ENCODE peak calls at places on chromosomes 13 and 19, in four cellular contexts. Z is HepG2, C is K562, L is HCT116. Y is an unnamed sample.

GRCh38 chr13:103386341-103386740 is 320.1 kb upstream of the SLC10A2 start:
- DNase-seq in L (no peak), C (no peak), Z (no peak), Y (no peak)

GRCh38 chr19:43506629-43507028 is 2.1 kb upstream of the PHLDB3 start:
- DNase-seq in C (no peak), L (no peak), Z (no peak), Y (no peak)

GRCh38 chr13:110525328-110526319 is 35.9 kb downstream of the RAB20 start:
- DNase-seq in Z (no peak), C (no peak), L (no peak), Y (no peak)

GRCh38 chr13:41596190-41596589 is 138.8 kb downstream of the RGCC start:
- DNase-seq in Z (no peak), L (no peak), C (no peak), Y (no peak)

GRCh38 chr19:47633996-47634395 is 25.1 kb downstream of the BICRA start:
- DNase-seq in C (no peak), Z (no peak), L (no peak), Y (no peak)

GRCh38 chr13:106103779-106104178 is 431.7 kb downstream of the EFNB2 start:
- DNase-seq in L (peak; percentile 34), Z (no peak), C (no peak), Y (no peak)

GRCh38 chr13:34344761-34345600 is 527.0 kb downstream of the RFC3 start:
- DNase-seq in C (no peak), Z (no peak), L (no peak), Y (no peak)

GRCh38 chr19:50537306-50537685 is 23.6 kb upstream of the ASPDH start:
- DNase-seq in L (no peak), Z (no peak), C (no peak), Y (no peak)

GRCh38 chr19:33953592-33953991 is 156.9 kb downstream of the KCTD15 start:
- DNase-seq in Z (no peak), L (no peak), C (no peak), Y (no peak)

GRCh38 chr13:80664930-80665329 is 324.0 kb upstream of the SPRY2 start:
- DNase-seq in Z (no peak), C (no peak), L (no peak), Y (no peak)

GRCh38 chr19:29107831-29108230 is 105.1 kb downstream of the UQCRFS1 start:
- DNase-seq in C (no peak), L (no peak), Z (no peak), Y (no peak)

GRCh38 chr19:35879770-35880317 is 11.5 kb downstream of the APLP1 start:
- DNase-seq in Z (peak; percentile 73), L (peak; percentile 75), C (peak; percentile 94), Y (peak; percentile 50)

GRCh38 chr13:107373551-107373950 is 805.6 kb upstream of the ARGLU1 start:
- DNase-seq in C (no peak), Z (no peak), L (no peak), Y (no peak)

GRCh38 chr19:5893907-5894703 is 9.5 kb downstream of the NDUFA11 start:
- DNase-seq in Z (no peak), C (peak; percentile 59), L (no peak), Y (no peak)

GRCh38 chr13:61927648-61928047 is 512.0 kb upstream of the PCDH20 start:
- DNase-seq in L (no peak), Z (no peak), C (no peak), Y (no peak)

GRCh38 chr13:102286326-102286725 is 115.5 kb downstream of the FGF14 start:
- DNase-seq in L (no peak), C (no peak), Z (peak; percentile 53), Y (no peak)

GRCh38 chr19:51688665-51689571 is 4.2 kb upstream of the SPACA6 start:
- DNase-seq in L (peak; percentile 73), Z (peak; percentile 61), C (peak; percentile 79), Y (no peak)

GRCh38 chr19:47848871-47849473 is 10.1 kb upstream of the TPRX2 start:
- DNase-seq in Z (peak; percentile 15), C (peak; percentile 71), L (peak; percentile 57), Y (no peak)

GRCh38 chr19:50333737-50334617 is 4.8 kb upstream of the KCNC3 start:
- DNase-seq in Z (no peak), L (no peak), C (peak; percentile 99), Y (no peak)

GRCh38 chr19:6724631-6725185 is 4.3 kb upstream of the C3 start:
- DNase-seq in C (no peak), Z (no peak), L (no peak), Y (no peak)

GRCh38 chr19:57058871-57059270 is 60.9 kb upstream of the USP29 start:
- DNase-seq in Z (no peak), L (no peak), C (no peak), Y (no peak)

GRCh38 chr19:44722131-44723121 is 23.5 kb downstream of the CEACAM16 start:
- DNase-seq in Z (no peak), L (no peak), C (no peak), Y (no peak)

GRCh38 chr19:15885167-15885566 is 12.7 kb downstream of the CYP4F2 start:
- DNase-seq in Z (no peak), L (no peak), C (no peak), Y (no peak)

GRCh38 chr19:49114630-49115363 is 627 bp downstream of the LIN7B start:
- DNase-seq in C (peak; percentile 50), L (no peak), Z (peak; percentile 46), Y (no peak)

GRCh38 chr13:79423801-79424642 is 18.0 kb upstream of the RBM26 start:
- DNase-seq in L (peak; percentile 28), Z (peak; percentile 29), C (peak; percentile 11), Y (no peak)

GRCh38 chr13:94272038-94272437 is 207.4 kb downstream of the DCT start:
- DNase-seq in C (no peak), Z (no peak), L (no peak), Y (no peak)

GRCh38 chr19:16386619-16387240 is 62.1 kb downstream of the KLF2 start:
- DNase-seq in Z (peak; percentile 32), L (peak; percentile 27), C (peak; percentile 66), Y (peak; percentile 27)

GRCh38 chr13:66914155-66914554 is 316.0 kb downstream of the PCDH9 start:
- DNase-seq in Z (no peak), C (no peak), L (no peak), Y (no peak)

GRCh38 chr19:13597625-13598024 is 91.3 kb upstream of the CACNA1A start:
- DNase-seq in Z (peak; percentile 35), C (peak; percentile 72), L (peak; percentile 57), Y (peak; percentile 27)

GRCh38 chr13:61695147-61695546 is 279.5 kb upstream of the PCDH20 start:
- DNase-seq in L (peak; percentile 4), Z (no peak), C (no peak), Y (no peak)

GRCh38 chr13:19153782-19154450 is 27.7 kb downstream of the TUBA3C start:
- DNase-seq in Z (peak; percentile 7), C (peak; percentile 56), L (no peak), Y (no peak)

GRCh38 chr19:12938536-12939291 is at the start of gene CALR:
- DNase-seq in C (peak; percentile 55), L (no peak), Z (no peak), Y (no peak)

GRCh38 chr13:27680465-27680864 is 58.8 kb downstream of the POLR1D start:
- DNase-seq in C (no peak), L (no peak), Z (no peak), Y (no peak)

GRCh38 chr13:112842931-112843391 is 126.1 kb upstream of the MCF2L start:
- DNase-seq in Z (no peak), C (no peak), L (no peak), Y (no peak)

GRCh38 chr13:45742985-45743384 is 40.9 kb downstream of the CBY2 start:
- DNase-seq in L (no peak), Z (no peak), C (no peak), Y (no peak)

DNA sequence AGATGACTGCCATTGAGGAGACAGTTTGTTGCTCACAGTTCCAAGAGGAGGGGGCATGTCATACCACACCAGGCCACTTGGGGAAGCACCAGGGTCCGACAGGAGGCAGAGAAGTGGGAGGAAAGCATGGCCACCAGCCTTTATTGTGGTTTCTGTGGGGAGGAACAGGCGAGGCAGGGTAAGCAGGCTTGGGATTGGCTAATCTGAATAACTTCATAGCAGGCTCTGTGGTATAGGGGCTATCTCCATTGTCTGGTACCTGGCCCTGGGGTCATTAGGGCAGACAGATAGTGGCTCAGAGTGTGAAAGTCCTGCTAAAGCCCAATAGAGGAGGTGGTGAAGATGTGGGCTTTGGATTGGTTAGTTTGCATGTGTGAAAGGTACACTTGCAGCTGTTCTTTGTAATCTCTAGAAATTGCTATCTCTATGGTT is 35.5 kb downstream of the CBY2 start:
- DNase-seq in L (peak; percentile 16), C (peak; percentile 44), Z (no peak), Y (no peak)
- TF ChIP-seq TCF7L2 in L (peak; percentile 44), C (no peak), Z (no peak), Y (no peak)

DNA sequence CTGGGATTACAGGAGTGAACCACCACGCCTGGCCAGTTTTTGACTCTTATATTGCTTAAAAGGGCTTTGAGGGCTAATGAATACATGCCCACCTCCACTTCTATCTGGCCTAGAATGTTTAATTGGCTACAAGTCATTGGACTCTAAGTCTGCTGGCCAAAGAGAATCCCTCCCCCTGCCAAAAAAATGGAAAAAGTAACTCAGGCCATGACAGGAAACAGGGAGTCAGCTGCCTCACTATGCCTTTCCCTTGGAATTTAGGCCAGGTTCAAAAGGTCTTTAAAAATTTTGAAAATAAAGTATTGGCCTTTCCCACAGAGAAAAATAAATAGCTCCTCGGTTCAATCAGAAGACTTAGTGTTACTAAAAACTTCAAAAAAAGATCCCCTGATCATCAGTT is 34.9 kb upstream of the KPNA3 start:
- DNase-seq in C (no peak), L (no peak), Z (no peak), Y (no peak)
- H3K4me1 ChIP-seq in C (no peaks in the 10 kb centered on the region), L (no peaks in the 10 kb centered on the region), Z (peaks cover 19% of the 10 kb centered on the region), Y (no peaks in the 10 kb centered on the region)

GRCh38 chr19:11931051-11931450 is 6.1 kb downstream of the ZNF700 start:
- DNase-seq in Z (no peak), C (no peak), L (no peak), Y (no peak)
- TF ChIP-seq TCF7L2 in Z (no peak), C (no peak), L (no peak), Y (no peak)

GRCh38 chr19:10763399-10763798 is 45.5 kb downstream of the DNM2 start:
- DNase-seq in C (no peak), L (no peak), Z (no peak), Y (no peak)

GRCh38 chr19:10760268-10760944 is 42.5 kb downstream of the DNM2 start:
- DNase-seq in C (no peak), L (peak; percentile 46), Z (no peak), Y (no peak)

GRCh38 chr19:10763828-10764339 is 46.0 kb downstream of the DNM2 start:
- DNase-seq in Z (no peak), L (no peak), C (no peak), Y (no peak)

GRCh38 chr19:10762656-10763055 is 44.8 kb downstream of the DNM2 start:
- DNase-seq in L (no peak), Z (no peak), C (no peak), Y (no peak)

DNA sequence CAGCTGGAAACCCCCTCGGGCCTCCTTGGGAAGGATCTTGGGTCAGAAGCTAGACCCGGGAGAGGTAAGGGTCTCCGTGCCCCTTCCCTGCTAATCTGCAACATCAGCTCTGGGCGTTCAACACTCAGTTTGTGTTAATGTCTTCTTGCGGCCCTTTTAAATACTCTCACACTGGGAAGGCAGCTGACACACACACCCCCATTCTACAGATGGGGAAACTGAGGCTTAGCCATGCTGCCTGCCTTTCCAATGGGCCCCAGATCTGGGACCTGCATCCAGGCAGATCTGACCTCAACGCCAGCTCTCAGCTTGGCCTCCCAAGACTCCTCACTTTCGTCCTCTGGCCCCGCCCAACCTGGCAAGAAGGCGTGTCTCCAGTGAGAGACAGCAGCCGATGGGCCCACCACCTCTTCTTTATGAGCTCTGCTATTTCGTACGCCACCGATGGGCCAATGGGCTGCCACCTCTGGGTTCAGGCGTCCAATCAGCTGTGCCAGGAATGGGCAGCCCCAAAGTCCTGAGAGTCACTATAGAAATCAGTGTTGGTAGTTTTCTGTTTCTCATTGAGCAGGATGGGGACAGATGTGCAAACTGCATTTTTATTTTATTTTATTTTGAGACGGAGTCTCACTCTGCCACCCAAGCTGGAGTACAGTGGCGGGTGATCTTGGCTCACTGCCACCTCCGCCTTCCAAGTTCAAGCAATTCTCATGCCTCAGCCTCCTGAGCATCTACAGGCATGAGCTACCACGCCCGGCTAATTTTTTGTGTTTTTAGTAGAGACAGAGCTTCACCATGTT is 43.8 kb downstream of the DNM2 start:
- DNase-seq in C (no peak), Z (no peak), L (no peak), Y (no peak)
- H3K4me1 ChIP-seq in C (peaks cover 31% of the 10 kb centered on the region), Z (peaks cover 47% of the 10 kb centered on the region), L (peaks cover 53% of the 10 kb centered on the region), Y (peaks cover 24% of the 10 kb centered on the region)

Y was measured in Panc1.